ENCODE peak calls at places on chromosome 18, in nine cellular contexts. Y, R, N, O, L, A, T, P and D are unnamed samples.

GRCh38 chr18:24014986-24015896 is 687 bp downstream of the TTC39C start:
- DNase-seq in R (peak; percentile 44), N (peak; percentile 74), O (peak; percentile 89), P (peak; percentile 55), L (peak; percentile 22), A (peak; percentile 76), T (peak; percentile 50), Y (peak; percentile 65), D (peak; percentile 48)

GRCh38 chr18:41320090-41320489 is 634.9 kb upstream of the PIK3C3 start:
- DNase-seq in A (no peak), T (no peak), O (no peak), L (no peak), R (no peak), P (no peak), N (peak; percentile 31), Y (no peak), D (no peak)

GRCh38 chr18:75714766-75715165 is 287.3 kb upstream of the SMIM21 start:
- DNase-seq in L (no peak), T (no peak), R (no peak), P (no peak), O (no peak), Y (no peak), A (no peak), N (no peak), D (no peak)

GRCh38 chr18:3440340-3440739 is 9.6 kb upstream of the TGIF1 start:
- DNase-seq in L (no peak), R (no peak), T (no peak), N (peak; percentile 35), A (no peak), O (no peak), Y (no peak), P (no peak), D (no peak)

GRCh38 chr18:67243799-67244587 is 272.5 kb downstream of the DSEL start:
- DNase-seq in T (no peak), N (no peak), R (peak; percentile 28), A (peak; percentile 16), P (no peak), O (no peak), L (peak; percentile 34), Y (no peak), D (no peak)

GRCh38 chr18:55323051-55323994 is 264.7 kb downstream of the TCF4 start:
- DNase-seq in P (no peak), L (peak; percentile 24), N (no peak), O (no peak), T (no peak), A (peak; percentile 31), Y (no peak), R (peak; percentile 47), D (no peak)

GRCh38 chr18:41244751-41245150 is 710.3 kb upstream of the PIK3C3 start:
- DNase-seq in N (no peak), Y (no peak), O (no peak), P (no peak), L (no peak), T (no peak), A (no peak), R (no peak), D (no peak)

GRCh38 chr18:75201936-75202335 is 7.0 kb downstream of the PTGR3 start:
- DNase-seq in N (no peak), P (no peak), A (no peak), L (no peak), Y (peak; percentile 63), O (no peak), T (peak; percentile 75), R (peak; percentile 39), D (no peak)

GRCh38 chr18:44536619-44537018 is 144.1 kb upstream of the SETBP1 start:
- DNase-seq in T (no peak), O (no peak), L (no peak), P (no peak), Y (no peak), R (no peak), N (peak; percentile 11), A (no peak), D (no peak)

GRCh38 chr18:55900380-55900779 is 312.4 kb upstream of the TCF4 start:
- DNase-seq in P (no peak), L (no peak), O (no peak), A (peak; percentile 65), T (no peak), Y (no peak), N (no peak), R (peak; percentile 57), D (no peak)

GRCh38 chr18:44497757-44498490 is 182.8 kb upstream of the SETBP1 start:
- DNase-seq in Y (no peak), A (no peak), T (no peak), L (no peak), P (no peak), R (no peak), N (no peak), O (no peak), D (no peak)

GRCh38 chr18:69483574-69483973 is 82.9 kb downstream of the DOK6 start:
- DNase-seq in O (no peak), N (no peak), L (peak; percentile 32), P (no peak), R (no peak), T (no peak), Y (no peak), A (no peak), D (no peak)

GRCh38 chr18:10546557-10547300 is 20.9 kb downstream of the NAPG start:
- DNase-seq in T (no peak), P (no peak), A (no peak), L (no peak), Y (no peak), O (no peak), R (no peak), N (no peak), D (no peak)

GRCh38 chr18:74204543-74205152 is 56.3 kb downstream of the TIMM21 start:
- DNase-seq in Y (no peak), A (peak; percentile 4), N (no peak), P (no peak), R (no peak), T (no peak), O (no peak), L (no peak), D (no peak)

DNA sequence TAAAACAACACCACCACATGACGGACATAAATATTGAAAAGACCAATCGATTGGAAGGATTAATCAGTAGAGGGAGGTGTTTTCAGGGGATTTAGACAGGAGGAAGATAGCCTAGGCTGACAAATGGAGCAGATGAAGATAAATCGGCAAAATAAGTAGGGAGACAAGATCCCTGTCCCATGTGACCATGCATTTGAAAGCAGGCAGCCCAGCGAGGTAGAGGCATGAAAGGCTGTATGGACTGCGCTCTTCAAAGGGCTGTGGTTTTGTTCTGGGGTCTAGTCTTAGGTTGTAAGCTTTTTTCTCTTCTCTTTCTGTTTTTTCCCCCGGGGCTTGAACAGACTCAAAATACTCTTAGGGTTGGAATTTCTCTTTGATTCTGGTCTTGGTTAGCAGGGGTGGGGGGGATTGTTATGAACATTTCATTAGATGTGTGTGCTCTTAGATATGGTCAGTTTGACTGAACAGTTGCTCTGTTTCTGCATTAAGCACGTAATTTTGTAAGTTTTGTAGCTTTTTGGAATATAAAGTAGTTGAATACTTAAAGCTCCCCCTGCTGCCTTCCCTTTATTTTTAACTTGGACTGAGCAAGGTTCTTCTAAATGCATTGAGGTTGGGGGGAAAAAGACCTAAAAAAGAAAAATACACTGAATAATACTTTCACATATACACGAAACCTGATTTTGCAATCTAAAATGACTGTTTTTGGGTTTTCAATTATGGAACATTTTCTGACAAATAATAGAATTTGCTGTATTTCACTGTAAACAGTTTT is 32.2 kb downstream of the ZNF532 start:
- DNase-seq in Y (no peak), T (no peak), P (no peak), A (no peak), L (no peak), N (no peak), O (no peak), R (no peak), D (no peak)
- TF ChIP-seq CTCF in Y (no peak), T (no peak), P (no peak), A (no peak), L (no peak), N (peak; percentile 6), O (no peak), R (no peak), D (no peak)

DNA sequence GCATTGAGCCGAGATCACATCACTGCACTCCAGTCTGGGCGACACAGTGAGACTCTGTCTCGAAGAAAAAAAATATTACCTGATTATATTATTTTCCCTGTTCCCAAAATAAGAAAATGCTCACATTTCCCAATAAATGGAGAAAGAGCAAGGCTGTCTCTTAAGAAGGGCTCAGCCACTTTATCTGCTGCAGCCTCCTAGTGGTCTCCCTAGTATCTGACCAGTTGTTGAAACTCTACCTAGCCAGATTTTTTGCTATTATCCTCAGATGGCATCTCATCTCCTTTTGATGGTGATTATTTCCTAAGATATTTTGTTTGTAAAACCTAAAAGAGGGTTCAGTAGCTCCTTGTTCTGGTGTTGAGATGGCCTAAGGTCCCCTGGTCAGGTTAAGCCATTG is 114.3 kb downstream of the TPGS2 start:
- DNase-seq in T (no peak), A (no peak), L (no peak), N (no peak), O (no peak), P (no peak), Y (no peak), R (no peak), D (no peak)
- TF ChIP-seq CTCF in T (no peak), A (peak; percentile 24), L (no peak), N (no peak), O (no peak), P (no peak), Y (no peak), R (peak; percentile 25), D (no peak)

DNA sequence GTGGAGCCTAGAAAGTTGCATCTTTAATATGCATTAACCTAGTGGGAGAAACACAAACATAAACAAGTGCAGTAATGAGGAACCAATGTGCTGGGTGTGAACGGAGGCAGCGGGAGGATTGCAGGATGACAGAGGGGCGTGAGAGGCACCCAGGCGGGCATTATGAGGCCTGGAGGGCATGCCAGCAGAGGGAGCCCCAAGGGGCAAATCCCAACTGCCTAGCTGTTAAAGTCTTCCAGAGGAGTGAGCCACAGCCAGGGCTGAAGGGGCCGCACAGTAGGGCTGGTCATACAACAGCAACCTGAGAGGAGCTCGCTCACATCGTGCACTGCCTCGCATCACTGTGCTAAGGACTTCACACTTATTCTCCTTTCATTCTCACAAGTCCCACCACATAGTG is 13.3 kb upstream of the PRELID3A start:
- DNase-seq in R (no peak), T (no peak), O (peak; percentile 66), P (no peak), A (no peak), N (no peak), L (no peak), Y (no peak), D (no peak)
- TF ChIP-seq CTCF in R (peak; percentile 46), T (peak; percentile 16), O (peak; percentile 25), P (no peak), A (peak; percentile 40), N (peak; percentile 20), L (peak; percentile 36), Y (peak; percentile 34), D (peak; percentile 19)

DNA sequence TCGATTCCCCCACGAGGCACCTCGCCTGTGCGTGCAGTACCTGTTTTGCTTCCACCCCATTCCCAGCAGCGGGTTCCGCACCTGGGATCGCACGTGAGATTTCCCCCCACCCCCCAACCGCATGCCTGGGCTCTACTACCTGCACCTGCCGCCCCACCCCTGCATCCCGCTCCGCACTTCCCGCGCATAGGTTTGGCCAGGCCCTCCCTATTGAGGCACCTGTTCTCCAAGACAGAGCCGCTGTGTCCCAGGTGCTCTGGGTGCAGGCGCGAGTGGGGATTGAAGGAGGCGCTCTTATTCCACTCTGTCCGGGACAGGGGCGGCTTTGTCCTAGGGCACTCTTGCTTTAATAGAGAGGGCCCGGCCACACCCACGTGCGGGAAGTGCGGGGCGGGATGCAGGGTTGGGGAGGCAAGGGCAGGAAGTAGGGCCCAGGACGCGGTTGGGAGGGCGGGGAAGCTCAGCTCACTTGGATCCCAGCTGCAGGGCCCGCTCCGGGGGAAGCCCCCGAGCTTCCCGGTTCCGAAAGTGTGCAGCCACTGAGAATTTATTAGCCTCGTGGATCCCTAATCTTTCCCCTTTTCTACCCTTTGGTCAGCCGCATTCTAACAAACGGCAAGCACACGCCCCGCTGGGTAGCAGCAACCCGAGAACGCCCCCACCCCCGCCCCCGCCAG is 698 bp upstream of the MOCOS start:
- DNase-seq in Y (peak; percentile 63), O (peak; percentile 80), R (no peak), P (peak; percentile 30), A (no peak), N (peak; percentile 43), L (no peak), T (peak; percentile 42), D (no peak)
- TF ChIP-seq CTCF in Y (no peak), O (no peak), R (peak; percentile 11), P (no peak), A (no peak), N (no peak), L (no peak), T (no peak), D (no peak)